ENCODE peak calls at places on chromosomes 3 and 15, in six cellular contexts. Z is endothelial cell of umbilical vein, I is A549, L is K562, N is HepG2, D is WTC11. S is an unnamed sample.

GRCh38 chr3:192747145-192747544 is 19.8 kb upstream of the FGF12 start:
- DNase-seq in I (no peak), N (no peak), L (no peak), Z (no peak), D (no peak), S (no peak)

GRCh38 chr3:186930143-186930638 is at the start of gene ST6GAL1:
- DNase-seq in I (peak), N (peak), D (peak), Z (peak), L (peak), S (peak)

GRCh38 chr3:52523386-52524257 is 10.0 kb downstream of the NT5DC2 start:
- DNase-seq in N (no peak), D (no peak), I (no peak), L (no peak), Z (no peak), S (no peak)

GRCh38 chr3:137204409-137204808 is 246.6 kb downstream of the IL20RB start:
- DNase-seq in L (no peak), D (no peak), N (no peak), Z (no peak), I (no peak), S (no peak)

GRCh38 chr3:113648524-113648923 is 47.9 kb downstream of the USF3 start:
- DNase-seq in L (no peak), D (no peak), N (no peak), Z (no peak), I (no peak), S (no peak)

GRCh38 chr15:90413411-90414379 is 25.7 kb downstream of the IQGAP1 start:
- DNase-seq in D (no peak), N (no peak), I (no peak), Z (peak), L (no peak), S (no peak)

GRCh38 chr3:123090700-123091585 is 24.1 kb downstream of the PDIA5 start:
- DNase-seq in Z (no peak), D (no peak), I (no peak), L (no peak), N (no peak), S (no peak)

GRCh38 chr15:80991446-80991845 is 1.8 kb upstream of the MESD start:
- DNase-seq in L (peak), N (no peak), Z (no peak), D (no peak), I (no peak), S (no peak)

GRCh38 chr15:79170256-79170664 is 79.7 kb upstream of the RASGRF1 start:
- DNase-seq in D (no peak), Z (no peak), N (no peak), I (peak), L (peak), S (no peak)

GRCh38 chr15:81303241-81304225 is 20.4 kb downstream of the STARD5 start:
- DNase-seq in L (no peak), Z (no peak), N (no peak), D (peak), I (no peak), S (no peak)

GRCh38 chr3:55416381-55416821 is 70.7 kb downstream of the WNT5A start:
- DNase-seq in Z (no peak), I (no peak), L (no peak), N (no peak), D (no peak), S (no peak)

GRCh38 chr3:63192248-63192647 is 85.9 kb upstream of the SYNPR start:
- DNase-seq in D (no peak), N (no peak), I (no peak), Z (no peak), L (no peak), S (no peak)

GRCh38 chr3:126202281-126203079 is 22.1 kb upstream of the ALDH1L1 start:
- DNase-seq in L (no peak), I (no peak), N (no peak), D (no peak), Z (no peak), S (no peak)

GRCh38 chr3:112845772-112846171 is 892 bp downstream of the CD200R1L start:
- DNase-seq in L (no peak), Z (no peak), I (no peak), D (no peak), N (no peak), S (no peak)

GRCh38 chr15:81723758-81724157 is 322.1 kb downstream of the MEX3B start:
- DNase-seq in I (no peak), D (no peak), Z (no peak), L (no peak), N (no peak), S (no peak)

GRCh38 chr15:26867199-26868007 is 541 bp downstream of the GABRA5 start:
- DNase-seq in I (peak), Z (no peak), D (peak), L (no peak), N (no peak), S (no peak)
- TF ChIP-seq MAX in I (no peak), Z (no peak), D (no peak), L (no peak), N (no peak), S (no peak)

GRCh38 chr15:95995375-95996168 is 334.9 kb upstream of the NR2F2 start:
- DNase-seq in I (no peak), Z (peak), L (no peak), N (no peak), D (no peak), S (no peak)
- TF ChIP-seq MAX in I (no peak), Z (no peak), L (no peak), N (no peak), D (no peak), S (no peak)

GRCh38 chr3:1082024-1082633 is 10.7 kb upstream of the CNTN6 start:
- DNase-seq in N (peak), D (no peak), I (no peak), L (no peak), Z (peak), S (no peak)
- TF ChIP-seq MAX in N (no peak), D (no peak), I (no peak), L (no peak), Z (no peak), S (no peak)

GRCh38 chr15:72402726-72403125 is 4.6 kb downstream of the TMEM202 start:
- DNase-seq in Z (no peak), D (no peak), L (no peak), N (no peak), I (no peak), S (no peak)
- TF ChIP-seq MAX in Z (no peak), D (no peak), L (no peak), N (no peak), I (no peak), S (no peak)

S was measured in GM12878.